ENCODE peak calls at places on chromosomes 11 and 22, in eight cellular contexts. One of them, this sample, is unnamed.

GRCh38 chr11:14373941-14374646 is 15.1 kb upstream of the RRAS2 start:
- DNase-seq in keratinocyte: no peak
- DNase-seq in BE2C: no peak
- DNase-seq in mucosa of descending colon: no peak
- DNase-seq in upper lobe of right lung: no peak
- DNase-seq in cardiac muscle cell: peak
- DNase-seq in PC-3: peak
- DNase-seq in dorsolateral prefrontal cortex: no peak
- DNase-seq in this sample: no peak

GRCh38 chr11:33944345-33944692 is 52.4 kb upstream of the LMO2 start:
- DNase-seq in keratinocyte: no peak
- DNase-seq in BE2C: no peak
- DNase-seq in mucosa of descending colon: no peak
- DNase-seq in upper lobe of right lung: no peak
- DNase-seq in cardiac muscle cell: no peak
- DNase-seq in PC-3: no peak
- DNase-seq in dorsolateral prefrontal cortex: no peak
- DNase-seq in this sample: no peak

GRCh38 chr11:23554002-23554401 is 693.7 kb upstream of the CCDC179 start:
- DNase-seq in keratinocyte: no peak
- DNase-seq in BE2C: no peak
- DNase-seq in mucosa of descending colon: no peak
- DNase-seq in upper lobe of right lung: no peak
- DNase-seq in cardiac muscle cell: no peak
- DNase-seq in PC-3: peak
- DNase-seq in dorsolateral prefrontal cortex: no peak
- DNase-seq in this sample: no peak

GRCh38 chr11:35623708-35624168 is 5.5 kb downstream of the FJX1 start:
- DNase-seq in keratinocyte: peak
- DNase-seq in BE2C: no peak
- DNase-seq in mucosa of descending colon: no peak
- DNase-seq in upper lobe of right lung: no peak
- DNase-seq in cardiac muscle cell: peak
- DNase-seq in PC-3: peak
- DNase-seq in dorsolateral prefrontal cortex: no peak
- DNase-seq in this sample: peak

GRCh38 chr11:39990413-39990812 is 1469.0 kb downstream of the LRRC4C start:
- DNase-seq in keratinocyte: no peak
- DNase-seq in BE2C: no peak
- DNase-seq in mucosa of descending colon: peak
- DNase-seq in upper lobe of right lung: no peak
- DNase-seq in cardiac muscle cell: no peak
- DNase-seq in PC-3: peak
- DNase-seq in dorsolateral prefrontal cortex: no peak
- DNase-seq in this sample: no peak

GRCh38 chr22:42742940-42743339 is 22.3 kb upstream of the A4GALT start:
- DNase-seq in keratinocyte: no peak
- DNase-seq in BE2C: no peak
- DNase-seq in mucosa of descending colon: no peak
- DNase-seq in upper lobe of right lung: no peak
- DNase-seq in cardiac muscle cell: no peak
- DNase-seq in PC-3: no peak
- DNase-seq in dorsolateral prefrontal cortex: no peak
- DNase-seq in this sample: no peak

GRCh38 chr11:19980957-19981669 is 179.2 kb downstream of the DBX1 start:
- DNase-seq in keratinocyte: no peak
- DNase-seq in BE2C: no peak
- DNase-seq in mucosa of descending colon: peak
- DNase-seq in upper lobe of right lung: no peak
- DNase-seq in cardiac muscle cell: peak
- DNase-seq in PC-3: no peak
- DNase-seq in dorsolateral prefrontal cortex: no peak
- DNase-seq in this sample: no peak

GRCh38 chr22:43567691-43568308 is 156.0 kb downstream of the MPPED1 start:
- DNase-seq in keratinocyte: no peak
- DNase-seq in BE2C: no peak
- DNase-seq in mucosa of descending colon: no peak
- DNase-seq in upper lobe of right lung: no peak
- DNase-seq in cardiac muscle cell: peak
- DNase-seq in PC-3: no peak
- DNase-seq in dorsolateral prefrontal cortex: peak
- DNase-seq in this sample: no peak

GRCh38 chr22:45427114-45427513 is 13.6 kb downstream of the RIBC2 start:
- DNase-seq in keratinocyte: no peak
- DNase-seq in BE2C: no peak
- DNase-seq in mucosa of descending colon: no peak
- DNase-seq in upper lobe of right lung: no peak
- DNase-seq in cardiac muscle cell: no peak
- DNase-seq in PC-3: no peak
- DNase-seq in dorsolateral prefrontal cortex: no peak
- DNase-seq in this sample: no peak

GRCh38 chr11:74743640-74744039 is 5.0 kb upstream of the RNF169 start:
- DNase-seq in keratinocyte: no peak
- DNase-seq in BE2C: no peak
- DNase-seq in mucosa of descending colon: no peak
- DNase-seq in upper lobe of right lung: no peak
- DNase-seq in cardiac muscle cell: no peak
- DNase-seq in PC-3: no peak
- DNase-seq in dorsolateral prefrontal cortex: no peak
- DNase-seq in this sample: no peak

DNA sequence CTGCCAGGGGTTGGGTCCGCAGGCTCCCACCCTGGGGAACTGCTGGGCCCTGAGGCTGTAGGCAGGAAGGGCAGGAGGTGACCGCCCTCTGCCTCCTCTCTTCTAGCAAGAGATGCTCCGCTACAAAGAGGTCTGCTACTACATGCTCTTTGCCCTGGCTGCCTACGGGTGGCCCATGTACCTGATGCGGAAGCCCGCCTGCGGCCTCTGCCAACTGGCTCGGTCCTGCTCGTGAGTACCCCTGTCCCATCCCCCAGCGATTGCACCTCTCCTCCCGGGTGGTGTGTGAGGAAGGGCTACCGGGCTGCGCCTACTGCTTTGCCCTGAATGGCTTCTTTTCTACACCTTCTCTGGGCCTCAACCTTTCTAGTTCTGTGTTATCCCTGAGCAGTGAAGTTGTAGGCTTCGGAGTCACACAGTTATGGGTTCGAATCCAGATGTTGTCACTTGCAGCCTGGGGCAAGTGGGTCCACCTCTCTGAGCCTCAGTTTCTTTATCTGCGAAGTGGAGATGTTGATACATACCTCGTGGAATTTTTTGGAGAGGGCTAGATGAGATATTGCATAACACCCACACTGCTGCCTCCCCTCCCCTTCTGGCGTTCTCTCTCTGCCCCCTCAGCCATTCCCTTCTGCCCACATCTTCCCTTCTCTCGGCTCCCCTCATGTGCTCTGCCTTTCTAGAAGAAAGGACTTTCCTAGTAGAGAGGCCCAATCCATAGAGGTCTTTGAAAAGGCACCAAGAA is 21.1 kb upstream of the MYRF start:
- DNase-seq in keratinocyte: no peak
- DNase-seq in BE2C: no peak
- DNase-seq in mucosa of descending colon: no peak
- DNase-seq in upper lobe of right lung: no peak
- DNase-seq in cardiac muscle cell: no peak
- DNase-seq in PC-3: no peak
- DNase-seq in dorsolateral prefrontal cortex: no peak
- DNase-seq in this sample: no peak
- TF ChIP-seq CTCF in keratinocyte: no peak
- TF ChIP-seq CTCF in BE2C: no peak
- TF ChIP-seq CTCF in mucosa of descending colon: no peak
- TF ChIP-seq CTCF in upper lobe of right lung: no peak
- TF ChIP-seq CTCF in cardiac muscle cell: no peak
- TF ChIP-seq CTCF in PC-3: no peak
- TF ChIP-seq CTCF in dorsolateral prefrontal cortex: no peak
- TF ChIP-seq CTCF in this sample: no peak

GRCh38 chr22:22369962-22370265 is 125.3 kb downstream of the VPREB1 start:
- DNase-seq in keratinocyte: no peak
- DNase-seq in BE2C: no peak
- DNase-seq in mucosa of descending colon: peak
- DNase-seq in upper lobe of right lung: no peak
- DNase-seq in cardiac muscle cell: no peak
- DNase-seq in PC-3: no peak
- DNase-seq in dorsolateral prefrontal cortex: no peak
- DNase-seq in this sample: no peak

GRCh38 chr22:22372063-22372462 is 127.5 kb downstream of the VPREB1 start:
- DNase-seq in keratinocyte: no peak
- DNase-seq in BE2C: no peak
- DNase-seq in mucosa of descending colon: no peak
- DNase-seq in upper lobe of right lung: no peak
- DNase-seq in cardiac muscle cell: no peak
- DNase-seq in PC-3: no peak
- DNase-seq in dorsolateral prefrontal cortex: no peak
- DNase-seq in this sample: no peak

GRCh38 chr22:22374163-22374562 is 129.6 kb downstream of the VPREB1 start:
- DNase-seq in keratinocyte: no peak
- DNase-seq in BE2C: no peak
- DNase-seq in mucosa of descending colon: no peak
- DNase-seq in upper lobe of right lung: no peak
- DNase-seq in cardiac muscle cell: no peak
- DNase-seq in PC-3: no peak
- DNase-seq in dorsolateral prefrontal cortex: no peak
- DNase-seq in this sample: no peak

GRCh38 chr22:22368516-22368915 is 123.9 kb downstream of the VPREB1 start:
- DNase-seq in keratinocyte: no peak
- DNase-seq in BE2C: no peak
- DNase-seq in mucosa of descending colon: no peak
- DNase-seq in upper lobe of right lung: no peak
- DNase-seq in cardiac muscle cell: no peak
- DNase-seq in PC-3: no peak
- DNase-seq in dorsolateral prefrontal cortex: no peak
- DNase-seq in this sample: no peak

GRCh38 chr22:22371031-22371541 is 126.5 kb downstream of the VPREB1 start:
- DNase-seq in keratinocyte: no peak
- DNase-seq in BE2C: no peak
- DNase-seq in mucosa of descending colon: no peak
- DNase-seq in upper lobe of right lung: no peak
- DNase-seq in cardiac muscle cell: peak
- DNase-seq in PC-3: no peak
- DNase-seq in dorsolateral prefrontal cortex: no peak
- DNase-seq in this sample: no peak
- TF ChIP-seq CTCF in keratinocyte: no peak
- TF ChIP-seq CTCF in BE2C: peak
- TF ChIP-seq CTCF in mucosa of descending colon: no peak
- TF ChIP-seq CTCF in upper lobe of right lung: no peak
- TF ChIP-seq CTCF in cardiac muscle cell: no peak
- TF ChIP-seq CTCF in PC-3: no peak
- TF ChIP-seq CTCF in dorsolateral prefrontal cortex: peak
- TF ChIP-seq CTCF in this sample: no peak

GRCh38 chr11:2410616-2411015 is 10.1 kb downstream of the TSSC4 start:
- DNase-seq in keratinocyte: no peak
- DNase-seq in BE2C: no peak
- DNase-seq in mucosa of descending colon: no peak
- DNase-seq in upper lobe of right lung: no peak
- DNase-seq in cardiac muscle cell: no peak
- DNase-seq in PC-3: no peak
- DNase-seq in dorsolateral prefrontal cortex: no peak
- DNase-seq in this sample: no peak
- TF ChIP-seq CTCF in keratinocyte: no peak
- TF ChIP-seq CTCF in BE2C: no peak
- TF ChIP-seq CTCF in mucosa of descending colon: no peak
- TF ChIP-seq CTCF in upper lobe of right lung: no peak
- TF ChIP-seq CTCF in cardiac muscle cell: no peak
- TF ChIP-seq CTCF in PC-3: no peak
- TF ChIP-seq CTCF in dorsolateral prefrontal cortex: no peak
- TF ChIP-seq CTCF in this sample: no peak

DNA sequence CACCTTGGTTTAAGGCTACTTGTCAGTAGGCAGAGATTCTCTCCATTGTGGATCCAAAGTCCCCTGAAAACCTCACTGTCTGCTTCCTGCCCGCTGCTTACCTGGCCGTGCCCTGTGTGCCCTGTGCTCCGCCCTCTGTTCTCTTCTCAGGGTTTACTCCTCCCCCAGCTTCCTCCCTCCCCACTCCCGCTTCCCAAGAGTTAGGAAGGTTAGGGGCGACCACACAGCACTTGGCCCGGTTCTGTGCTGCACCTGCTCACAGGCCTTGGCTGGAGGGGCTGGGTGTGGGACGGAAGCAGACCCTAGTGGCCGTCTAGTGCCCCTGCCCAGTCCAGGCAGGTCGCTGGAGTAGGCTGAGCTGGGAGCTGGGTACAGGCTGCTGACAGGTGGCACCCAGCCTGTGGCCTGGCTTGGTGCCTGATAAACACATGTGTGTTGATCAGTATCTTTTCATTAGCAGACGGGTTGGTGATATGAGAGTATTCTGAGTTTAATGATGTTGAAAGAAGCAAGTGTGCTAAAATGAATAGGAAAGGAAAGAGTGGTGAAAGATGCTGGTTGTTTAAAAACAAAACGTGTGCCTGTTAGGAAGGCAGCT is 40.5 kb downstream of the GRAMD4 start:
- DNase-seq in keratinocyte: no peak
- DNase-seq in BE2C: peak
- DNase-seq in mucosa of descending colon: peak
- DNase-seq in upper lobe of right lung: no peak
- DNase-seq in cardiac muscle cell: no peak
- DNase-seq in PC-3: no peak
- DNase-seq in dorsolateral prefrontal cortex: no peak
- DNase-seq in this sample: no peak
- TF ChIP-seq CTCF in keratinocyte: no peak
- TF ChIP-seq CTCF in BE2C: no peak
- TF ChIP-seq CTCF in mucosa of descending colon: no peak
- TF ChIP-seq CTCF in upper lobe of right lung: no peak
- TF ChIP-seq CTCF in cardiac muscle cell: no peak
- TF ChIP-seq CTCF in PC-3: no peak
- TF ChIP-seq CTCF in dorsolateral prefrontal cortex: no peak
- TF ChIP-seq CTCF in this sample: no peak

GRCh38 chr11:70082829-70083228 is 4.7 kb downstream of the ANO1 start:
- DNase-seq in keratinocyte: no peak
- DNase-seq in BE2C: no peak
- DNase-seq in mucosa of descending colon: peak
- DNase-seq in upper lobe of right lung: no peak
- DNase-seq in cardiac muscle cell: no peak
- DNase-seq in PC-3: peak
- DNase-seq in dorsolateral prefrontal cortex: no peak
- DNase-seq in this sample: no peak
- TF ChIP-seq CTCF in keratinocyte: peak
- TF ChIP-seq CTCF in BE2C: peak
- TF ChIP-seq CTCF in mucosa of descending colon: no peak
- TF ChIP-seq CTCF in upper lobe of right lung: no peak
- TF ChIP-seq CTCF in cardiac muscle cell: no peak
- TF ChIP-seq CTCF in PC-3: peak
- TF ChIP-seq CTCF in dorsolateral prefrontal cortex: no peak
- TF ChIP-seq CTCF in this sample: no peak